ENCODE peak calls at places on chromosomes 4 and X, in ten cellular contexts. X is hepatocyte; Q is prostate gland; Y is Peyer's patch; K is CD8-positive, alpha-beta T cell; D is stomach; N is coronary artery; H is sigmoid colon; T is endothelial cell of umbilical vein; M is suprapubic skin. B is an unnamed sample.

GRCh38 chr4:27154706-27155105 is 294.1 kb downstream of the STIM2 start:
- DNase-seq in Q (no peak), N (no peak), K (no peak), Y (no peak), D (no peak), T (no peak), X (peak), H (no peak), M (no peak), B (no peak)

GRCh38 chrX:13893826-13894225 is 76.9 kb upstream of the GPM6B start:
- DNase-seq in H (no peak), K (no peak), M (no peak), N (no peak), X (no peak), Y (no peak), Q (no peak), D (no peak), T (no peak), B (no peak)

GRCh38 chr4:161496-162284 is 37.4 kb downstream of the ZNF718 start:
- DNase-seq in H (no peak), Q (no peak), X (no peak), Y (no peak), M (no peak), N (no peak), T (no peak), D (no peak), K (no peak), B (no peak)

GRCh38 chr4:15702941-15703403 is at the start of gene BST1:
- DNase-seq in Q (peak), D (peak), X (peak), H (peak), N (peak), T (peak), M (peak), K (peak), Y (peak), B (peak)

GRCh38 chr4:121138014-121138413 is 26.1 kb downstream of the TNIP3 start:
- DNase-seq in K (peak), H (no peak), D (no peak), Q (no peak), T (no peak), M (no peak), X (no peak), N (no peak), Y (no peak), B (no peak)

GRCh38 chr4:124177647-124178425 is 534.7 kb downstream of the ANKRD50 start:
- DNase-seq in Q (no peak), Y (no peak), X (no peak), D (no peak), N (no peak), H (no peak), K (no peak), T (peak), M (no peak), B (no peak)

GRCh38 chr4:26061248-26061986 is 147.4 kb downstream of the SMIM20 start:
- DNase-seq in T (no peak), K (no peak), Q (no peak), Y (no peak), D (no peak), X (peak), H (no peak), N (no peak), M (no peak), B (no peak)

GRCh38 chr4:75723117-75723801 is 1.1 kb upstream of the USO1 start:
- DNase-seq in D (no peak), H (no peak), X (peak), M (no peak), K (no peak), N (no peak), T (peak), Q (no peak), Y (no peak), B (no peak)

GRCh38 chr4:124980276-124980752 is 267.8 kb upstream of the ANKRD50 start:
- DNase-seq in H (no peak), Y (no peak), M (no peak), Q (no peak), T (no peak), N (no peak), K (no peak), D (no peak), X (no peak), B (no peak)

GRCh38 chrX:150767475-150768131 is 74.4 kb downstream of the MTMR1 start:
- DNase-seq in N (no peak), T (no peak), H (no peak), D (no peak), Y (no peak), M (no peak), X (peak), Q (no peak), K (no peak), B (no peak)

GRCh38 chr4:182328505-182328904 is 85.3 kb downstream of the TENM3 start:
- DNase-seq in H (no peak), N (no peak), Y (no peak), X (no peak), D (no peak), K (no peak), Q (no peak), T (no peak), M (no peak), B (no peak)

GRCh38 chrX:24207826-24208225 is 58.3 kb downstream of the ZFX start:
- DNase-seq in Y (no peak), X (no peak), K (no peak), M (no peak), Q (no peak), H (no peak), N (no peak), D (no peak), T (no peak), B (no peak)

GRCh38 chrX:105645667-105646354 is 176.5 kb upstream of the NRK start:
- DNase-seq in M (no peak), H (no peak), Q (no peak), X (no peak), Y (no peak), K (no peak), T (no peak), D (no peak), N (no peak), B (no peak)

GRCh38 chr4:146522862-146523205 is 1.1 kb upstream of the SLC10A7 start:
- DNase-seq in D (no peak), K (no peak), Y (no peak), H (no peak), Q (no peak), N (no peak), M (no peak), X (no peak), T (peak), B (no peak)

GRCh38 chr4:25234390-25235367 is 846 bp downstream of the PI4K2B start:
- DNase-seq in Q (peak), H (peak), X (peak), K (peak), D (peak), N (peak), Y (peak), T (peak), M (peak), B (no peak)

GRCh38 chr4:100356172-100356571 is 161.7 kb downstream of the EMCN start:
- DNase-seq in N (no peak), K (no peak), Q (no peak), D (no peak), H (no peak), X (no peak), M (no peak), T (no peak), Y (no peak), B (no peak)

GRCh38 chr4:2354127-2354526 is 64.3 kb downstream of the ZFYVE28 start:
- DNase-seq in K (peak), N (no peak), Y (no peak), D (no peak), M (peak), H (peak), T (no peak), Q (no peak), X (no peak), B (no peak)

GRCh38 chrX:123169247-123169901 is 14.7 kb upstream of the GRIA3 start:
- DNase-seq in Y (no peak), M (no peak), N (no peak), X (peak), D (no peak), H (no peak), T (peak), K (no peak), Q (no peak), B (no peak)

GRCh38 chr4:136863756-136864155 is 668.5 kb downstream of the PCDH18 start:
- DNase-seq in M (no peak), Q (no peak), K (no peak), Y (no peak), X (no peak), H (no peak), D (no peak), T (peak), N (no peak), B (no peak)

GRCh38 chr4:173367285-173367684 is 3.5 kb upstream of the SAP30 start:
- DNase-seq in K (no peak), Y (no peak), T (peak), X (no peak), M (no peak), Q (no peak), D (no peak), N (no peak), H (no peak), B (no peak)

GRCh38 chrX:55867254-55867653 is 149.7 kb downstream of the RRAGB start:
- DNase-seq in D (no peak), N (no peak), X (peak), T (no peak), M (no peak), H (no peak), Y (no peak), Q (no peak), K (no peak), B (no peak)

GRCh38 chr4:77248805-77249204 is 91.8 kb downstream of the CCNG2 start:
- DNase-seq in M (no peak), T (no peak), N (no peak), X (peak), Y (no peak), Q (no peak), H (no peak), K (no peak), D (peak), B (no peak)

GRCh38 chrX:138026211-138026610 is 460.3 kb downstream of the ZIC3 start:
- DNase-seq in Y (no peak), H (no peak), M (no peak), Q (no peak), D (no peak), T (no peak), X (peak), N (no peak), K (no peak), B (no peak)

GRCh38 chr4:41882622-41883347 is 52.4 kb upstream of the TMEM33 start:
- DNase-seq in M (no peak), K (peak), Q (peak), D (peak), H (no peak), Y (no peak), N (no peak), X (peak), T (peak), B (peak)

GRCh38 chr4:94015956-94016355 is 187.4 kb downstream of the ATOH1 start:
- DNase-seq in M (no peak), D (no peak), X (no peak), K (no peak), N (no peak), T (no peak), Y (no peak), Q (no peak), H (no peak), B (no peak)

GRCh38 chr4:89021062-89021461 is 35.9 kb downstream of the FAM13A start:
- DNase-seq in X (no peak), T (no peak), Y (no peak), K (no peak), M (no peak), H (no peak), N (no peak), Q (no peak), D (no peak), B (no peak)

GRCh38 chr4:101356928-101357327 is 9.6 kb upstream of the PPP3CA start:
- DNase-seq in X (peak), H (no peak), D (peak), K (no peak), N (no peak), Y (no peak), Q (no peak), M (no peak), T (peak), B (no peak)

GRCh38 chr4:113908829-113909228 is 70.6 kb downstream of the ARSJ start:
- DNase-seq in Q (no peak), N (no peak), T (no peak), M (no peak), K (no peak), D (no peak), Y (no peak), H (no peak), X (no peak), B (no peak)

GRCh38 chr4:119858176-119858575 is 208.5 kb downstream of the MAD2L1 start:
- DNase-seq in T (no peak), X (no peak), D (no peak), Q (no peak), N (no peak), H (no peak), M (no peak), Y (no peak), K (no peak), B (no peak)

GRCh38 chr4:41213563-41214157 is 682 bp downstream of the APBB2 start:
- DNase-seq in Q (no peak), H (peak), T (peak), D (no peak), X (peak), M (peak), K (no peak), Y (no peak), N (no peak), B (no peak)

GRCh38 chr4:102627831-102628523 is 126.8 kb downstream of the NFKB1 start:
- DNase-seq in H (no peak), T (peak), D (no peak), K (no peak), X (no peak), M (no peak), Q (no peak), N (no peak), Y (no peak), B (no peak)

GRCh38 chrX:54042609-54043010 is 1.7 kb downstream of the PHF8 start:
- DNase-seq in H (peak), N (no peak), M (peak), Q (peak), D (no peak), X (peak), Y (peak), T (peak), K (peak), B (no peak)

GRCh38 chr4:145868637-145869409 is 69.8 kb downstream of the ZNF827 start:
- DNase-seq in H (no peak), N (no peak), M (no peak), X (no peak), Q (no peak), K (no peak), Y (no peak), T (peak), D (no peak), B (no peak)

GRCh38 chr4:147984065-147984777 is 252.3 kb downstream of the ARHGAP10 start:
- DNase-seq in X (peak), Y (no peak), K (no peak), Q (no peak), T (peak), D (no peak), N (no peak), M (no peak), H (no peak), B (no peak)

GRCh38 chrX:57964975-57965374 is 54.7 kb upstream of the ZXDA start:
- DNase-seq in H (no peak), Q (no peak), T (no peak), Y (no peak), M (no peak), K (no peak), N (no peak), D (no peak), X (no peak), B (no peak)

GRCh38 chr4:164442167-164442566 is 311.8 kb upstream of the SMIM31 start:
- DNase-seq in T (no peak), H (no peak), Y (no peak), Q (no peak), D (no peak), X (no peak), K (no peak), N (no peak), M (no peak), B (no peak)

GRCh38 chrX:53287493-53288138 is 6.2 kb upstream of the IQSEC2 start:
- DNase-seq in Q (peak), D (peak), X (peak), N (no peak), M (peak), K (peak), T (peak), Y (peak), H (peak), B (no peak)

GRCh38 chr4:38623260-38623659 is 40.7 kb upstream of the KLF3 start:
- DNase-seq in Y (no peak), T (no peak), D (no peak), X (no peak), N (no peak), Q (no peak), K (no peak), H (no peak), M (no peak), B (no peak)

GRCh38 chr4:40197879-40198689 is 1.3 kb downstream of the RHOH start:
- DNase-seq in Y (no peak), N (no peak), X (no peak), H (no peak), K (peak), T (no peak), Q (no peak), D (no peak), M (no peak), B (no peak)

GRCh38 chrX:37348237-37349130 is 680 bp upstream of the PRRG1 start:
- DNase-seq in Y (no peak), D (no peak), M (no peak), K (no peak), N (no peak), X (peak), H (no peak), T (no peak), Q (no peak), B (no peak)
- H3K4me3 ChIP-seq in Y (peak), D (peak), M (peak), K (no peak), N (peak), X (peak), H (peak), T (peak), Q (peak), B (peak)

GRCh38 chr4:12123709-12124108 is 695.0 kb upstream of the HS3ST1 start:
- DNase-seq in M (no peak), K (no peak), N (no peak), X (no peak), H (no peak), Y (no peak), Q (no peak), T (no peak), D (no peak), B (no peak)
- H3K27ac ChIP-seq in M (no peak), K (no peak), N (no peak), X (no peak), H (no peak), Y (no peak), Q (no peak), T (no peak), D (no peak), B (no peak)

DNA sequence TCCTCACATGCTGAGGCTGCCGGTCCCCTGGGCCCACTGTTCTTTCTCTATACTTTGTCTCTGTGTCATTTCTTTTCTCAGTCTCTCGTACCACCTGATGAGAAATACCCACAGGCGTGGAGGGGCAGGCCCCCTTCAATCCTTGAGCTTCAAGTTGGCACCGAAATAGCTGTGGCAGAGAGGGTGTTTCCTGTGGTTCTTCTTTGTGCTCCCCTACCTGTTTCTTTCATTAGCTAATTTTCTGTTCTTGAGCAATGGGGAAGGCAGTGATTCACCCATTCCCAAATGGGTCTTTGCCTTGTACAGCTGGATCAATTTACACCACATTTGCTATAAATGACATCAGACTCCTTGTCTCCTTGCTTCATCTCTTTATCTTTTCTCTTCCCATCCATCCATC is 2.1 kb upstream of the CYSLTR1 start:
- DNase-seq in T (no peak), M (no peak), X (no peak), H (no peak), K (peak), N (no peak), D (no peak), Y (no peak), Q (no peak), B (no peak)
- H3K4me3 ChIP-seq in T (no peak), M (no peak), X (no peak), H (no peak), K (no peak), N (no peak), D (no peak), Y (no peak), Q (no peak), B (no peak)

GRCh38 chr4:3786196-3786869 is 20.1 kb downstream of the ADRA2C start:
- DNase-seq in H (no peak), N (no peak), K (no peak), T (no peak), X (peak), Y (peak), Q (no peak), M (no peak), D (peak), B (no peak)

GRCh38 chr4:3785292-3785565 is 19.0 kb downstream of the ADRA2C start:
- DNase-seq in T (no peak), Y (no peak), H (no peak), X (no peak), N (no peak), D (no peak), M (no peak), K (no peak), Q (no peak), B (no peak)

GRCh38 chr4:3783691-3784306 is 17.6 kb downstream of the ADRA2C start:
- DNase-seq in Y (no peak), T (no peak), N (no peak), D (no peak), K (no peak), H (no peak), M (no peak), Q (no peak), X (peak), B (no peak)

GRCh38 chr4:3781997-3782930 is 16.1 kb downstream of the ADRA2C start:
- DNase-seq in D (no peak), M (no peak), X (peak), Q (no peak), K (no peak), T (no peak), Y (no peak), H (no peak), N (no peak), B (no peak)

GRCh38 chr4:3784469-3785291 is 18.5 kb downstream of the ADRA2C start:
- DNase-seq in D (no peak), T (no peak), X (peak), K (no peak), Y (no peak), M (no peak), N (no peak), Q (no peak), H (no peak), B (no peak)
- H3K27ac ChIP-seq in D (no peak), T (no peak), X (no peak), K (no peak), Y (no peak), M (no peak), N (no peak), Q (no peak), H (no peak), B (no peak)

GRCh38 chr4:168540865-168541607 is 44.2 kb downstream of the PALLD start:
- DNase-seq in K (no peak), N (no peak), Y (no peak), D (no peak), H (no peak), T (no peak), Q (no peak), M (no peak), X (no peak), B (no peak)
- H3K4me3 ChIP-seq in K (no peak), N (no peak), Y (no peak), D (no peak), H (no peak), T (no peak), Q (no peak), M (no peak), X (no peak), B (no peak)

GRCh38 chr4:108163352-108163751 is 5.4 kb downstream of the LEF1 start:
- DNase-seq in T (no peak), N (no peak), H (no peak), Y (no peak), K (no peak), D (no peak), M (no peak), X (no peak), Q (no peak), B (no peak)

GRCh38 chr4:108165601-108166000 is 3.1 kb downstream of the LEF1 start:
- DNase-seq in K (peak), T (no peak), D (no peak), N (no peak), M (no peak), Q (no peak), Y (no peak), H (no peak), X (no peak), B (no peak)

GRCh38 chr4:108168213-108168671 is 490 bp downstream of the LEF1 start:
- DNase-seq in Y (no peak), X (no peak), D (no peak), Q (no peak), T (peak), M (no peak), H (no peak), K (peak), N (no peak), B (no peak)

GRCh38 chr4:108166441-108167315 is 2.1 kb downstream of the LEF1 start:
- DNase-seq in X (peak), M (no peak), H (no peak), N (no peak), Y (no peak), T (no peak), D (peak), Q (peak), K (peak), B (no peak)

DNA sequence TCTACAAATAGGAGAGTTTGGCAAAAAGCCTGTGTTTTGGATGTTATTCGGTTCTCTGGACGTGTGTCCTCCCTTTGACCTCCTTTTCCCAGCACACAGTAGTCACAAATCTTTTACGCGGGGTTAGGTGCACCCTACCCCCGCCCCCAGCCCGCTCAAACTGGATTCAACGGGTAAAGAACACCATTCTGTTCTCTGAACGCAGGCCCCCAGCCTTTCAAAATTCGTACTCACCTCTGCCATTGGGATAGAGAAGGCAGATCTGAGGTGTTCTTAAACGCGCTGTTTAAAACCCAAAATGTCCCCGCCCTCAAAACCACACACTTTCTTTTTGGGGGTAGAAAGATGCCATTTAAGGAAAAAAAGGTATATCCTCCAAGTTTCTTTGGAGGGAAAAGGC is 2.7 kb downstream of the LEF1 start:
- DNase-seq in T (no peak), H (no peak), D (no peak), N (no peak), Y (no peak), Q (no peak), X (no peak), M (no peak), K (peak), B (no peak)
- H3K27ac ChIP-seq in T (no peak), H (no peak), D (no peak), N (no peak), Y (no peak), Q (no peak), X (no peak), M (no peak), K (peak), B (peak)

GRCh38 chr4:155426953-155427352 is 50.2 kb upstream of the MAP9 start:
- DNase-seq in D (no peak), T (no peak), M (no peak), K (no peak), Y (no peak), Q (no peak), N (no peak), X (no peak), H (no peak), B (no peak)
- H3K4me3 ChIP-seq in D (no peak), T (no peak), M (no peak), K (no peak), Y (no peak), Q (no peak), N (no peak), X (no peak), H (no peak), B (no peak)

B was measured in breast epithelium.